ENCODE peak calls at places on chromosomes 2 and 18, in eight cellular contexts. G is foreskin fibroblast; N is ELR; P is MM.1S; L is stimulated activated naive CD8-positive, alpha-beta T cell treated with anti-CD3 and anti-CD28 coated beads, Interleukin-15, amount 100 ng/mL, for 72 hours; D is nephron progenitor cell; I is fibroblast of mammary gland; C is stimulated activated CD8-positive, alpha-beta memory T cell treated with anti-CD3 and anti-CD28 coated beads, Interleukin-7, amount 100 ng/mL, for 1 hour. E is an unnamed sample.

GRCh38 chr2:142880275-142880674 is 2.8 kb downstream of the KYNU start:
- DNase-seq in I (peak; percentile 85), D (no peak), G (peak; percentile 80), C (no peak), N (peak; percentile 87), L (no peak), P (no peak), E (peak; percentile 69)

GRCh38 chr2:178528647-178529046 is 48.4 kb downstream of the PLEKHA3 start:
- DNase-seq in N (no peak), L (no peak), C (no peak), I (no peak), P (no peak), D (no peak), G (no peak), E (no peak)

GRCh38 chr2:216289470-216289869 is 82.8 kb downstream of the MARCHF4 start:
- DNase-seq in I (no peak), P (peak; percentile 88), C (no peak), D (no peak), G (no peak), N (no peak), L (no peak), E (no peak)

GRCh38 chr2:30690126-30690561 is 117.1 kb downstream of the CAPN13 start:
- DNase-seq in L (no peak), P (no peak), D (no peak), C (no peak), I (no peak), N (no peak), G (no peak), E (no peak)

GRCh38 chr2:217261452-217261851 is 401.6 kb upstream of the TNP1 start:
- DNase-seq in L (no peak), C (no peak), I (no peak), D (no peak), N (no peak), P (no peak), G (no peak), E (no peak)

GRCh38 chr2:160096414-160096813 is 34.0 kb upstream of the PLA2R1 start:
- DNase-seq in I (no peak), P (no peak), C (no peak), L (peak; percentile 39), G (no peak), D (no peak), N (no peak), E (peak; percentile 47)

GRCh38 chr2:240646900-240647502 is 21.7 kb downstream of the GPR35 start:
- DNase-seq in I (no peak), P (no peak), D (no peak), G (no peak), C (no peak), N (no peak), L (no peak), E (no peak)

GRCh38 chr2:66897676-66898280 is 462.9 kb downstream of the MEIS1 start:
- DNase-seq in D (no peak), L (no peak), P (no peak), I (peak; percentile 28), C (no peak), G (peak; percentile 60), N (no peak), E (no peak)

GRCh38 chr2:32450851-32451250 is 94.0 kb downstream of the BIRC6 start:
- DNase-seq in L (no peak), G (peak; percentile 15), P (no peak), I (peak; percentile 20), N (no peak), D (no peak), C (no peak), E (no peak)

GRCh38 chr2:240457223-240458043 is 22.0 kb downstream of the GPC1 start:
- DNase-seq in N (no peak), C (no peak), G (no peak), L (no peak), I (no peak), D (peak; percentile 44), P (no peak), E (no peak)

GRCh38 chr18:6362559-6363129 is 52.1 kb downstream of the L3MBTL4 start:
- DNase-seq in P (no peak), N (no peak), D (no peak), I (no peak), C (no peak), L (no peak), G (no peak), E (no peak)

GRCh38 chr2:160876765-160877164 is 283.5 kb upstream of the TANK start:
- DNase-seq in C (no peak), I (peak; percentile 15), N (peak; percentile 11), L (no peak), P (no peak), G (peak; percentile 40), D (no peak), E (no peak)

GRCh38 chr2:226892729-226893128 is 56.9 kb downstream of the RHBDD1 start:
- DNase-seq in N (peak; percentile 16), I (peak; percentile 81), C (no peak), D (no peak), L (no peak), G (peak; percentile 83), P (no peak), E (peak; percentile 53)

GRCh38 chr2:135093685-135094340 is 41.7 kb downstream of the RAB3GAP1 start:
- DNase-seq in C (no peak), L (no peak), N (no peak), I (no peak), P (no peak), G (no peak), D (no peak), E (no peak)

GRCh38 chr2:231671617-231672350 is 36.5 kb upstream of the PTMA start:
- DNase-seq in D (no peak), C (no peak), L (no peak), N (no peak), P (peak; percentile 90), G (no peak), I (no peak), E (no peak)

GRCh38 chr18:73645175-73645715 is 502.4 kb downstream of the FBXO15 start:
- DNase-seq in D (no peak), I (peak; percentile 47), P (no peak), C (no peak), L (no peak), G (peak; percentile 38), N (peak; percentile 64), E (peak; percentile 35)

GRCh38 chr2:200713704-200714064 is 98.0 kb upstream of the BZW1 start:
- DNase-seq in L (no peak), G (no peak), D (no peak), I (no peak), P (no peak), C (peak; percentile 13), N (no peak), E (no peak)

GRCh38 chr2:85254540-85255261 is 73.1 kb downstream of the TGOLN2 start:
- DNase-seq in D (no peak), N (no peak), C (no peak), I (no peak), P (no peak), G (no peak), L (no peak), E (no peak)

GRCh38 chr2:230928701-230929380 is 3.8 kb upstream of the GPR55 start:
- DNase-seq in C (no peak), G (no peak), D (no peak), I (no peak), P (no peak), L (no peak), N (no peak), E (no peak)

GRCh38 chr18:62763101-62763521 is 47.8 kb downstream of the PHLPP1 start:
- DNase-seq in I (no peak), G (no peak), N (peak; percentile 20), L (no peak), P (peak; percentile 90), C (no peak), D (no peak), E (peak; percentile 88)

GRCh38 chr2:212732860-212733259 is 194.3 kb upstream of the ERBB4 start:
- DNase-seq in C (no peak), L (no peak), P (no peak), I (peak; percentile 17), D (no peak), N (no peak), G (no peak), E (peak; percentile 25)

GRCh38 chr2:191358325-191359025 is 113.3 kb downstream of the MYO1B start:
- DNase-seq in N (no peak), G (no peak), L (no peak), D (no peak), C (no peak), I (no peak), P (no peak), E (no peak)

GRCh38 chr18:58314284-58314683 is 270.3 kb downstream of the NEDD4L start:
- DNase-seq in I (peak; percentile 97), L (no peak), D (no peak), P (no peak), N (peak; percentile 96), G (peak; percentile 93), C (no peak), E (peak; percentile 95)

GRCh38 chr2:11054783-11055751 is 100.2 kb upstream of the SLC66A3 start:
- DNase-seq in C (no peak), L (no peak), G (no peak), P (no peak), D (no peak), I (no peak), N (no peak), E (no peak)

GRCh38 chr2:181411105-181411849 is 45.9 kb upstream of the ITGA4 start:
- DNase-seq in I (no peak), L (no peak), N (no peak), P (peak; percentile 82), C (no peak), G (no peak), D (peak; percentile 45), E (no peak)

GRCh38 chr2:127541849-127542630 is 6.6 kb downstream of the MYO7B start:
- DNase-seq in D (no peak), G (no peak), N (no peak), C (no peak), L (no peak), P (no peak), I (peak; percentile 19), E (no peak)

GRCh38 chr18:48155856-48156255 is 225.4 kb upstream of the SMAD2 start:
- DNase-seq in C (no peak), P (no peak), I (no peak), G (no peak), L (no peak), D (no peak), N (no peak), E (peak; percentile 70)

GRCh38 chr2:13923823-13924222 is 708.7 kb upstream of the LRATD1 start:
- DNase-seq in N (no peak), L (no peak), P (no peak), I (no peak), D (no peak), C (no peak), G (no peak), E (no peak)

GRCh38 chr2:163077241-163077640 is 238.7 kb upstream of the KCNH7 start:
- DNase-seq in I (no peak), L (no peak), N (no peak), P (no peak), G (no peak), D (no peak), C (no peak), E (no peak)

GRCh38 chr2:69154031-69154430 is 141.1 kb downstream of the ANTXR1 start:
- DNase-seq in P (no peak), L (no peak), G (peak; percentile 63), I (peak; percentile 61), N (no peak), C (no peak), D (no peak), E (peak; percentile 42)

GRCh38 chr2:239396881-239397681 is 3.7 kb downstream of the HDAC4 start:
- DNase-seq in N (no peak), L (peak; percentile 56), P (no peak), C (peak; percentile 12), I (no peak), D (no peak), G (peak; percentile 32), E (no peak)

E was measured in MCF 10A.